ENCODE peak calls at places on chromosomes 11 and 22, in seven cellular contexts. F is adrenal gland, G is stomach, J is kidney, I is psoas muscle, N is cardiac muscle cell, R is neuronal stem cell. L is an unnamed sample. For H3K36me3, the result is how much of the 10 kb centered on the place peaks cover.

GRCh38 chr11:126105748-126106080 is 43.0 kb upstream of the CDON start:
- DNase-seq in F (no peak), G (no peak), J (no peak), I (no peak), N (no peak), R (no peak), L (no peak)

GRCh38 chr11:46649180-46649738 is 31.9 kb downstream of the ATG13 start:
- DNase-seq in F (peak), G (no peak), J (no peak), I (peak), N (peak), R (peak), L (no peak)

GRCh38 chr11:73982595-73982989 is at the start of gene UCP2:
- DNase-seq in F (peak), G (peak), J (peak), I (peak), N (peak), R (no peak), L (peak)

GRCh38 chr11:8066036-8066910 is 14.7 kb upstream of the TUB start:
- DNase-seq in F (no peak), G (peak), J (no peak), I (no peak), N (no peak), R (no peak), L (no peak)

GRCh38 chr22:45903355-45904149 is 73.4 kb downstream of the WNT7B start:
- DNase-seq in F (peak), G (no peak), J (no peak), I (no peak), N (peak), R (no peak), L (no peak)

GRCh38 chr11:76369406-76369805 is 11.5 kb downstream of the THAP12 start:
- DNase-seq in F (no peak), G (peak), J (no peak), I (no peak), N (no peak), R (no peak), L (no peak)

GRCh38 chr22:39306456-39307361 is 12.7 kb downstream of the RPL3 start:
- DNase-seq in F (no peak), G (peak), J (no peak), I (no peak), N (no peak), R (no peak), L (no peak)

GRCh38 chr11:3167143-3168119 is 2.3 kb upstream of the OSBPL5 start:
- DNase-seq in F (no peak), G (no peak), J (peak), I (no peak), N (no peak), R (no peak), L (no peak)

GRCh38 chr11:108871152-108871551 is 206.3 kb downstream of the DDX10 start:
- DNase-seq in F (no peak), G (no peak), J (no peak), I (no peak), N (peak), R (no peak), L (no peak)

DNA sequence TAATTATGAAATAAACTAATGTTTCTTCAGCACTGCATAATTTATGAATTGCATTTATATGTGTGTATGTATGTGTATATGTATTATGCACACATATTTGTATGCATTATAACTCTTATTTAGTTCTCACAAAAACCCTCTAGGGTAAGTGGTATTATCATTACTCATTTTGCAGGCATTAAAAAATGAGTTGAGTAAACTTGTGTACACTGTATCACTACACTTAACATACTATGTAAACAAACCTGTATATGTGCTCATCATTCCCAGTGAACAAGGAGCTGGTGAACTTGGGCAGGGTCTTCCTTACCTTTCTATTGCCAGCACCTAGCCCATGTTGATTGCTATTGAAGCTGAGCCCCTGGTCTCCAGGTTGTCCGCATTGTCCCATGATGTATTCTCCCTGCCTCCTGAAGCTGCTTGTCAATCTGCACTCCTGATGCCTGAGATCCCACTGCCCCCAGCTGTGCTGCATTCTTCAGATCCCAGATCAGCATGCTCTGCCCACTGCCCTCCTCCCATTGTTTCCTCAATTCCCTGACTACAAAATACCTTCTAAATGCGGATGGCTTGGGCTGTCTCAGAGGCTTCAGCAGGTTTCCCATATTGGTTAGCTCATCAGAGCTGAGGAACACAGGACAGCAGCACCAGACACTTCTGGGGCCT is 267.9 kb upstream of the SESN3 start:
- DNase-seq in F (no peak), G (no peak), J (no peak), I (no peak), N (no peak), R (peak), L (no peak)
- H3K27ac ChIP-seq in F (no peak), G (no peak), J (no peak), I (no peak), N (no peak), R (no peak), L (no peak)

GRCh38 chr22:44701824-44702478 is at the start of gene PRR5:
- DNase-seq in F (peak), G (peak), J (peak), I (peak), N (peak), R (peak), L (peak)
- H3K36me3 ChIP-seq in F (under half), G (under half), J (under half), I (under half), N (under half), R (under half), L (under half)

GRCh38 chr11:829116-829945 is 1.6 kb downstream of the CRACR2B start:
- DNase-seq in F (peak), G (peak), J (peak), I (no peak), N (peak), R (no peak), L (no peak)
- H3K4me3 ChIP-seq in F (peak), G (peak), J (peak), I (peak), N (peak), R (peak), L (no peak)

DNA sequence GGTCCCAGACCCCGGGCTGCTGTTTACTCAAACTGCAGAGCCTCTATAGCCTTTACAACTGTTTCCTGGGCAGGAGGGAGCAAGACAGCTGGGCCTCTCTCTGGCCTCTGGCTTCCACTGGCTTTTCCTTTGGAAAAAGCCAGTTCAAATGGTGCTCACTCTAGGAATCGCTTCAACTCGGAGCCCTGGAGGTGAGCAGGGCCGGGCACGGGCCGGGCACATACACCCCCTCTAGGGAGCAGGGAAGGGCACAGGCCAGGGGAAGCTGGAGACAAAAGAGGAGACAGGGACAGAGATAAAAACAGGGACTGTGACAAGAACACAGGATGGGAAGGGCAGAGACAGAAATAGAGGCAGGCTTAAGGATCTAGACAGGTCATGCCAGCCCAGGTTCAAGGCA is 839 bp downstream of the IRAG1 start:
- DNase-seq in F (no peak), G (no peak), J (no peak), I (no peak), N (no peak), R (no peak), L (no peak)
- H3K27ac ChIP-seq in F (no peak), G (peak), J (no peak), I (peak), N (peak), R (no peak), L (no peak)

GRCh38 chr22:20802922-20803553 is 29.1 kb downstream of the SERPIND1 start:
- DNase-seq in F (no peak), G (no peak), J (no peak), I (no peak), N (no peak), R (no peak), L (no peak)

GRCh38 chr22:20802452-20802851 is 28.5 kb downstream of the SERPIND1 start:
- DNase-seq in F (no peak), G (no peak), J (no peak), I (no peak), N (no peak), R (no peak), L (no peak)

GRCh38 chr22:20803696-20804324 is 29.9 kb downstream of the SERPIND1 start:
- DNase-seq in F (peak), G (peak), J (no peak), I (peak), N (peak), R (peak), L (peak)

GRCh38 chr22:20805972-20806471 is 32.1 kb downstream of the SERPIND1 start:
- DNase-seq in F (no peak), G (no peak), J (no peak), I (no peak), N (peak), R (no peak), L (no peak)

DNA sequence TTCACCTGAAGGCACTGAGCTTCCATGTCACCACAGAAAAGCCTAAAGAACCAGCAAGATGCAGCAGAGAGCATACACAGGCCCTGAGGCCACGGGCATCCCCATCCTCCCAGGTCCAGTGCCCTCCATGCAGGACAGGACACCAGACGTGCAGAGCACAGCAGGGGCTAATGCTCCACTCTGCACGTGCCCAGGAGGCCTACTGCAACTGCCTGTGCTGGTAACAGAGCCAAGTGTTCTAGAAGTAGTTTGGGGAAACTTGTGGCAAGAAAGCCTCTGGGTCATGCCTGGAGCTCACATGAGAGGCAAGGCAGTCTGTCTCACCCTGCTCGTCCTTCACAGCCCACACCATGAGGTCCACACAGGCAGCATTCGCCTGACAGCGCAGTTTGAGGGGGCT is 30.7 kb downstream of the SERPIND1 start:
- DNase-seq in F (no peak), G (no peak), J (no peak), I (no peak), N (no peak), R (no peak), L (no peak)
- H3K36me3 ChIP-seq in F (half or more), G (half or more), J (under half), I (under half), N (half or more), R (under half), L (under half)

L was measured in naive thymus-derived CD4-positive, alpha-beta T cell.